ENCODE peak calls at places on chromosomes 16 and 17, in ten cellular contexts. One of them, this sample, is unnamed.

GRCh38 chr17:20191066-20191465 is 181.9 kb downstream of the SPECC1 start:
- DNase-seq in cardiac fibroblast: peak; percentile 73
- DNase-seq in NCI-H1105 treated with DMSO at 0.1 percent for 48 hours: no peak
- DNase-seq in sigmoid colon: no peak
- DNase-seq in BE2C: no peak
- DNase-seq in lower leg skin: no peak
- DNase-seq in activated CD8-positive, alpha-beta memory T cell treated with anti-CD3 and anti-CD28 coated beads for 1 hour: no peak
- DNase-seq in non-pigmented ciliary epithelial cell: peak; percentile 63
- DNase-seq in AG08395: peak; percentile 40
- DNase-seq in coronary artery: no peak
- DNase-seq in this sample: no peak

GRCh38 chr16:86604436-86605220 is 26.3 kb downstream of the FOXL1 start:
- DNase-seq in sigmoid colon: no peak
- DNase-seq in non-pigmented ciliary epithelial cell: no peak
- DNase-seq in BE2C: no peak
- DNase-seq in lower leg skin: peak; percentile 78
- DNase-seq in NCI-H1105 treated with DMSO at 0.1 percent for 48 hours: no peak
- DNase-seq in coronary artery: no peak
- DNase-seq in activated CD8-positive, alpha-beta memory T cell treated with anti-CD3 and anti-CD28 coated beads for 1 hour: peak; percentile 22
- DNase-seq in cardiac fibroblast: no peak
- DNase-seq in AG08395: no peak
- DNase-seq in this sample: no peak

GRCh38 chr17:39541652-39542051 is 66.1 kb downstream of the NEUROD2 start:
- DNase-seq in non-pigmented ciliary epithelial cell: no peak
- DNase-seq in cardiac fibroblast: no peak
- DNase-seq in BE2C: no peak
- DNase-seq in coronary artery: no peak
- DNase-seq in AG08395: no peak
- DNase-seq in sigmoid colon: no peak
- DNase-seq in activated CD8-positive, alpha-beta memory T cell treated with anti-CD3 and anti-CD28 coated beads for 1 hour: no peak
- DNase-seq in NCI-H1105 treated with DMSO at 0.1 percent for 48 hours: no peak
- DNase-seq in lower leg skin: no peak
- DNase-seq in this sample: no peak

GRCh38 chr17:72304859-72305258 is 184.0 kb downstream of the SOX9 start:
- DNase-seq in sigmoid colon: no peak
- DNase-seq in cardiac fibroblast: no peak
- DNase-seq in lower leg skin: no peak
- DNase-seq in non-pigmented ciliary epithelial cell: no peak
- DNase-seq in NCI-H1105 treated with DMSO at 0.1 percent for 48 hours: no peak
- DNase-seq in activated CD8-positive, alpha-beta memory T cell treated with anti-CD3 and anti-CD28 coated beads for 1 hour: no peak
- DNase-seq in AG08395: no peak
- DNase-seq in BE2C: no peak
- DNase-seq in coronary artery: no peak
- DNase-seq in this sample: no peak

GRCh38 chr17:40541873-40542561 is 23.3 kb downstream of the CCR7 start:
- DNase-seq in activated CD8-positive, alpha-beta memory T cell treated with anti-CD3 and anti-CD28 coated beads for 1 hour: no peak
- DNase-seq in NCI-H1105 treated with DMSO at 0.1 percent for 48 hours: no peak
- DNase-seq in coronary artery: no peak
- DNase-seq in AG08395: no peak
- DNase-seq in lower leg skin: peak; percentile 84
- DNase-seq in cardiac fibroblast: no peak
- DNase-seq in sigmoid colon: no peak
- DNase-seq in non-pigmented ciliary epithelial cell: no peak
- DNase-seq in BE2C: no peak
- DNase-seq in this sample: peak; percentile 54

GRCh38 chr16:26644912-26645543 is 421.7 kb upstream of the C16orf82 start:
- DNase-seq in BE2C: no peak
- DNase-seq in sigmoid colon: no peak
- DNase-seq in cardiac fibroblast: no peak
- DNase-seq in lower leg skin: no peak
- DNase-seq in activated CD8-positive, alpha-beta memory T cell treated with anti-CD3 and anti-CD28 coated beads for 1 hour: no peak
- DNase-seq in non-pigmented ciliary epithelial cell: no peak
- DNase-seq in NCI-H1105 treated with DMSO at 0.1 percent for 48 hours: no peak
- DNase-seq in AG08395: no peak
- DNase-seq in coronary artery: no peak
- DNase-seq in this sample: peak; percentile 13

GRCh38 chr16:3058173-3059030 is 7.0 kb upstream of the IL32 start:
- DNase-seq in BE2C: peak; percentile 49
- DNase-seq in activated CD8-positive, alpha-beta memory T cell treated with anti-CD3 and anti-CD28 coated beads for 1 hour: no peak
- DNase-seq in sigmoid colon: peak; percentile 71
- DNase-seq in lower leg skin: no peak
- DNase-seq in cardiac fibroblast: peak; percentile 39
- DNase-seq in NCI-H1105 treated with DMSO at 0.1 percent for 48 hours: peak; percentile 8
- DNase-seq in coronary artery: no peak
- DNase-seq in AG08395: no peak
- DNase-seq in non-pigmented ciliary epithelial cell: no peak
- DNase-seq in this sample: no peak

GRCh38 chr16:19753815-19754643 is 36.0 kb downstream of the IQCK start:
- DNase-seq in coronary artery: no peak
- DNase-seq in cardiac fibroblast: peak; percentile 86
- DNase-seq in lower leg skin: no peak
- DNase-seq in sigmoid colon: no peak
- DNase-seq in NCI-H1105 treated with DMSO at 0.1 percent for 48 hours: no peak
- DNase-seq in AG08395: no peak
- DNase-seq in BE2C: no peak
- DNase-seq in non-pigmented ciliary epithelial cell: peak; percentile 76
- DNase-seq in activated CD8-positive, alpha-beta memory T cell treated with anti-CD3 and anti-CD28 coated beads for 1 hour: no peak
- DNase-seq in this sample: peak; percentile 54

GRCh38 chr16:61564741-61565140 is 471.5 kb downstream of the CDH8 start:
- DNase-seq in non-pigmented ciliary epithelial cell: no peak
- DNase-seq in lower leg skin: no peak
- DNase-seq in cardiac fibroblast: no peak
- DNase-seq in coronary artery: no peak
- DNase-seq in AG08395: no peak
- DNase-seq in sigmoid colon: no peak
- DNase-seq in activated CD8-positive, alpha-beta memory T cell treated with anti-CD3 and anti-CD28 coated beads for 1 hour: no peak
- DNase-seq in BE2C: no peak
- DNase-seq in NCI-H1105 treated with DMSO at 0.1 percent for 48 hours: no peak
- DNase-seq in this sample: peak; percentile 11

GRCh38 chr16:89067677-89068076 is 26.0 kb upstream of the ACSF3 start:
- DNase-seq in non-pigmented ciliary epithelial cell: no peak
- DNase-seq in AG08395: no peak
- DNase-seq in lower leg skin: no peak
- DNase-seq in cardiac fibroblast: peak; percentile 7
- DNase-seq in NCI-H1105 treated with DMSO at 0.1 percent for 48 hours: no peak
- DNase-seq in activated CD8-positive, alpha-beta memory T cell treated with anti-CD3 and anti-CD28 coated beads for 1 hour: no peak
- DNase-seq in coronary artery: no peak
- DNase-seq in BE2C: no peak
- DNase-seq in sigmoid colon: no peak
- DNase-seq in this sample: peak; percentile 27

GRCh38 chr17:41420134-41420533 is 4.3 kb downstream of the KRT37 start:
- DNase-seq in AG08395: peak; percentile 58
- DNase-seq in cardiac fibroblast: no peak
- DNase-seq in NCI-H1105 treated with DMSO at 0.1 percent for 48 hours: no peak
- DNase-seq in lower leg skin: no peak
- DNase-seq in sigmoid colon: no peak
- DNase-seq in coronary artery: no peak
- DNase-seq in activated CD8-positive, alpha-beta memory T cell treated with anti-CD3 and anti-CD28 coated beads for 1 hour: no peak
- DNase-seq in non-pigmented ciliary epithelial cell: no peak
- DNase-seq in BE2C: no peak
- DNase-seq in this sample: no peak

GRCh38 chr17:49223517-49224197 is 6.9 kb downstream of the PHOSPHO1 start:
- DNase-seq in AG08395: peak; percentile 67
- DNase-seq in BE2C: peak; percentile 62
- DNase-seq in NCI-H1105 treated with DMSO at 0.1 percent for 48 hours: peak; percentile 42
- DNase-seq in non-pigmented ciliary epithelial cell: no peak
- DNase-seq in coronary artery: no peak
- DNase-seq in cardiac fibroblast: peak; percentile 24
- DNase-seq in sigmoid colon: no peak
- DNase-seq in activated CD8-positive, alpha-beta memory T cell treated with anti-CD3 and anti-CD28 coated beads for 1 hour: peak; percentile 52
- DNase-seq in lower leg skin: peak; percentile 91
- DNase-seq in this sample: peak; percentile 18

GRCh38 chr17:82107341-82107860 is 9.4 kb upstream of the FASN start:
- DNase-seq in lower leg skin: no peak
- DNase-seq in BE2C: peak; percentile 39
- DNase-seq in non-pigmented ciliary epithelial cell: no peak
- DNase-seq in NCI-H1105 treated with DMSO at 0.1 percent for 48 hours: no peak
- DNase-seq in activated CD8-positive, alpha-beta memory T cell treated with anti-CD3 and anti-CD28 coated beads for 1 hour: no peak
- DNase-seq in sigmoid colon: peak; percentile 67
- DNase-seq in coronary artery: no peak
- DNase-seq in AG08395: no peak
- DNase-seq in cardiac fibroblast: no peak
- DNase-seq in this sample: peak; percentile 79

GRCh38 chr16:22318690-22319358 is 21.6 kb downstream of the POLR3E start:
- DNase-seq in NCI-H1105 treated with DMSO at 0.1 percent for 48 hours: no peak
- DNase-seq in sigmoid colon: peak; percentile 66
- DNase-seq in lower leg skin: peak; percentile 79
- DNase-seq in activated CD8-positive, alpha-beta memory T cell treated with anti-CD3 and anti-CD28 coated beads for 1 hour: peak; percentile 31
- DNase-seq in BE2C: peak; percentile 49
- DNase-seq in non-pigmented ciliary epithelial cell: no peak
- DNase-seq in AG08395: peak; percentile 35
- DNase-seq in cardiac fibroblast: peak; percentile 43
- DNase-seq in coronary artery: no peak
- DNase-seq in this sample: peak; percentile 48

GRCh38 chr17:65158081-65158480 is 20.9 kb downstream of the RGS9 start:
- DNase-seq in BE2C: no peak
- DNase-seq in NCI-H1105 treated with DMSO at 0.1 percent for 48 hours: no peak
- DNase-seq in sigmoid colon: no peak
- DNase-seq in cardiac fibroblast: no peak
- DNase-seq in coronary artery: no peak
- DNase-seq in non-pigmented ciliary epithelial cell: no peak
- DNase-seq in activated CD8-positive, alpha-beta memory T cell treated with anti-CD3 and anti-CD28 coated beads for 1 hour: no peak
- DNase-seq in lower leg skin: no peak
- DNase-seq in AG08395: no peak
- DNase-seq in this sample: no peak

GRCh38 chr17:74635418-74635817 is 11.9 kb upstream of the CD300E start:
- DNase-seq in lower leg skin: no peak
- DNase-seq in coronary artery: no peak
- DNase-seq in activated CD8-positive, alpha-beta memory T cell treated with anti-CD3 and anti-CD28 coated beads for 1 hour: no peak
- DNase-seq in AG08395: no peak
- DNase-seq in sigmoid colon: no peak
- DNase-seq in non-pigmented ciliary epithelial cell: no peak
- DNase-seq in BE2C: no peak
- DNase-seq in cardiac fibroblast: no peak
- DNase-seq in NCI-H1105 treated with DMSO at 0.1 percent for 48 hours: no peak
- DNase-seq in this sample: no peak

GRCh38 chr17:17446666-17447155 is 30.1 kb upstream of the MED9 start:
- DNase-seq in BE2C: no peak
- DNase-seq in lower leg skin: no peak
- DNase-seq in coronary artery: no peak
- DNase-seq in non-pigmented ciliary epithelial cell: no peak
- DNase-seq in NCI-H1105 treated with DMSO at 0.1 percent for 48 hours: no peak
- DNase-seq in cardiac fibroblast: no peak
- DNase-seq in activated CD8-positive, alpha-beta memory T cell treated with anti-CD3 and anti-CD28 coated beads for 1 hour: no peak
- DNase-seq in sigmoid colon: no peak
- DNase-seq in AG08395: no peak
- DNase-seq in this sample: peak; percentile 61

GRCh38 chr17:47720754-47721533 is 12.1 kb upstream of the TBX21 start:
- DNase-seq in activated CD8-positive, alpha-beta memory T cell treated with anti-CD3 and anti-CD28 coated beads for 1 hour: peak; percentile 78
- DNase-seq in AG08395: peak; percentile 75
- DNase-seq in sigmoid colon: no peak
- DNase-seq in coronary artery: no peak
- DNase-seq in BE2C: peak; percentile 40
- DNase-seq in non-pigmented ciliary epithelial cell: no peak
- DNase-seq in cardiac fibroblast: no peak
- DNase-seq in NCI-H1105 treated with DMSO at 0.1 percent for 48 hours: no peak
- DNase-seq in lower leg skin: no peak
- DNase-seq in this sample: peak; percentile 37

GRCh38 chr16:73176577-73177013 is 128.7 kb upstream of the ZFHX3 start:
- DNase-seq in AG08395: peak; percentile 85
- DNase-seq in cardiac fibroblast: peak; percentile 91
- DNase-seq in sigmoid colon: no peak
- DNase-seq in BE2C: no peak
- DNase-seq in lower leg skin: no peak
- DNase-seq in NCI-H1105 treated with DMSO at 0.1 percent for 48 hours: no peak
- DNase-seq in coronary artery: no peak
- DNase-seq in activated CD8-positive, alpha-beta memory T cell treated with anti-CD3 and anti-CD28 coated beads for 1 hour: no peak
- DNase-seq in non-pigmented ciliary epithelial cell: peak; percentile 81
- DNase-seq in this sample: no peak

GRCh38 chr17:81395600-81396277 is 482 bp downstream of the BAHCC1 start:
- DNase-seq in coronary artery: no peak
- DNase-seq in activated CD8-positive, alpha-beta memory T cell treated with anti-CD3 and anti-CD28 coated beads for 1 hour: no peak
- DNase-seq in sigmoid colon: no peak
- DNase-seq in NCI-H1105 treated with DMSO at 0.1 percent for 48 hours: peak; percentile 68
- DNase-seq in cardiac fibroblast: no peak
- DNase-seq in AG08395: no peak
- DNase-seq in lower leg skin: no peak
- DNase-seq in non-pigmented ciliary epithelial cell: no peak
- DNase-seq in BE2C: no peak
- DNase-seq in this sample: peak; percentile 60

GRCh38 chr17:81457917-81458555 is 54.6 kb downstream of the ACTG1 start:
- DNase-seq in NCI-H1105 treated with DMSO at 0.1 percent for 48 hours: no peak
- DNase-seq in coronary artery: no peak
- DNase-seq in lower leg skin: no peak
- DNase-seq in cardiac fibroblast: no peak
- DNase-seq in sigmoid colon: no peak
- DNase-seq in BE2C: no peak
- DNase-seq in non-pigmented ciliary epithelial cell: no peak
- DNase-seq in AG08395: no peak
- DNase-seq in activated CD8-positive, alpha-beta memory T cell treated with anti-CD3 and anti-CD28 coated beads for 1 hour: no peak
- DNase-seq in this sample: no peak

GRCh38 chr17:27559996-27560481 is 70.9 kb upstream of the LGALS9 start:
- DNase-seq in coronary artery: peak; percentile 84
- DNase-seq in sigmoid colon: peak; percentile 74
- DNase-seq in activated CD8-positive, alpha-beta memory T cell treated with anti-CD3 and anti-CD28 coated beads for 1 hour: no peak
- DNase-seq in BE2C: no peak
- DNase-seq in cardiac fibroblast: peak; percentile 98
- DNase-seq in lower leg skin: peak; percentile 91
- DNase-seq in NCI-H1105 treated with DMSO at 0.1 percent for 48 hours: peak; percentile 46
- DNase-seq in AG08395: peak; percentile 70
- DNase-seq in non-pigmented ciliary epithelial cell: no peak
- DNase-seq in this sample: peak; percentile 96

GRCh38 chr17:82083009-82083408 is 15.0 kb downstream of the FASN start:
- DNase-seq in activated CD8-positive, alpha-beta memory T cell treated with anti-CD3 and anti-CD28 coated beads for 1 hour: no peak
- DNase-seq in lower leg skin: no peak
- DNase-seq in sigmoid colon: no peak
- DNase-seq in AG08395: no peak
- DNase-seq in coronary artery: no peak
- DNase-seq in non-pigmented ciliary epithelial cell: no peak
- DNase-seq in cardiac fibroblast: no peak
- DNase-seq in BE2C: no peak
- DNase-seq in NCI-H1105 treated with DMSO at 0.1 percent for 48 hours: no peak
- DNase-seq in this sample: no peak

This sample was measured in SJCRH30.